ENCODE peak calls at places on chromosomes 6 and 20, in four cellular contexts. D is ascending aorta, Z is adrenal gland, B is MM.1S. X is an unnamed sample.

GRCh38 chr6:77626431-77626830 is 26.4 kb upstream of the MEI4 start:
- DNase-seq in D (no peak), Z (no peak), B (no peak), X (no peak)

GRCh38 chr20:45432294-45432693 is 16.4 kb downstream of the PIGT start:
- DNase-seq in D (no peak), Z (no peak), B (peak; percentile 77), X (no peak)

GRCh38 chr6:56961151-56961550 is 6.2 kb downstream of the BEND6 start:
- DNase-seq in D (no peak), Z (no peak), B (no peak), X (no peak)

GRCh38 chr6:42368156-42368555 is 83.6 kb downstream of the TRERF1 start:
- DNase-seq in D (no peak), Z (peak; percentile 39), B (no peak), X (no peak)

GRCh38 chr20:2599265-2600060 is 53.0 kb upstream of the NOP56 start:
- DNase-seq in D (no peak), Z (no peak), B (no peak), X (no peak)

GRCh38 chr6:18207438-18207837 is 52.2 kb downstream of the KDM1B start:
- DNase-seq in D (no peak), Z (no peak), B (no peak), X (peak; percentile 83)

GRCh38 chr6:44505751-44506150 is 118.2 kb downstream of the CDC5L start:
- DNase-seq in D (no peak), Z (no peak), B (no peak), X (peak; percentile 8)

GRCh38 chr20:64090165-64090564 is 6.0 kb upstream of the LKAAEAR1 start:
- DNase-seq in D (no peak), Z (no peak), B (no peak), X (no peak)

GRCh38 chr20:62360854-62361798 is 6.0 kb downstream of the LAMA5 start:
- DNase-seq in D (no peak), Z (no peak), B (no peak), X (peak; percentile 56)

GRCh38 chr6:121857551-121857950 is 422.1 kb downstream of the GJA1 start:
- DNase-seq in D (no peak), Z (no peak), B (no peak), X (no peak)

GRCh38 chr6:30091577-30092381 is 16.2 kb upstream of the RNF39 start:
- DNase-seq in D (no peak), Z (peak; percentile 94), B (no peak), X (peak; percentile 37)

GRCh38 chr20:34709044-34709835 is 5.1 kb downstream of the TP53INP2 start:
- DNase-seq in D (peak; percentile 18), Z (peak; percentile 93), B (peak; percentile 74), X (peak; percentile 79)

GRCh38 chr6:2021713-2022125 is 223.7 kb downstream of the GMDS start:
- DNase-seq in D (no peak), Z (peak; percentile 64), B (no peak), X (peak; percentile 44)

GRCh38 chr20:9329356-9330092 is 184.9 kb upstream of the LAMP5 start:
- DNase-seq in D (no peak), Z (no peak), B (no peak), X (no peak)

GRCh38 chr6:41633235-41633634 is 5.0 kb upstream of the MDFI start:
- DNase-seq in D (no peak), Z (no peak), B (no peak), X (no peak)

GRCh38 chr20:1062334-1063015 is 55.9 kb upstream of the PSMF1 start:
- DNase-seq in D (no peak), Z (no peak), B (no peak), X (no peak)

GRCh38 chr20:20731000-20731944 is 18.8 kb upstream of the RALGAPA2 start:
- DNase-seq in D (no peak), Z (no peak), B (no peak), X (no peak)

GRCh38 chr20:40319741-40320499 is 369.1 kb downstream of the MAFB start:
- DNase-seq in D (no peak), Z (no peak), B (no peak), X (no peak)

GRCh38 chr20:45452772-45453171 is 16.8 kb upstream of the WFDC2 start:
- DNase-seq in D (no peak), Z (no peak), B (no peak), X (no peak)

GRCh38 chr6:52868240-52868639 is 27.6 kb upstream of the GSTA5 start:
- DNase-seq in D (no peak), Z (no peak), B (no peak), X (no peak)

GRCh38 chr6:99282479-99283062 is 66.9 kb downstream of the FAXC start:
- DNase-seq in D (no peak), Z (no peak), B (peak; percentile 15), X (no peak)

GRCh38 chr6:16731503-16732018 is 29.7 kb downstream of the ATXN1 start:
- DNase-seq in D (no peak), Z (no peak), B (peak; percentile 74), X (no peak)

GRCh38 chr20:33664762-33665144 is 2.0 kb upstream of the ACTL10 start:
- DNase-seq in D (no peak), Z (no peak), B (no peak), X (no peak)

GRCh38 chr20:22453244-22454080 is 130.9 kb downstream of the FOXA2 start:
- DNase-seq in D (no peak), Z (no peak), B (no peak), X (peak; percentile 19)

GRCh38 chr20:51647674-51648570 is 105.4 kb upstream of the NFATC2 start:
- DNase-seq in D (no peak), Z (no peak), B (no peak), X (no peak)

GRCh38 chr6:144408151-144408550 is 123.0 kb downstream of the UTRN start:
- DNase-seq in D (no peak), Z (no peak), B (no peak), X (no peak)

GRCh38 chr20:37298190-37298939 is 8.9 kb downstream of the MANBAL start:
- DNase-seq in D (no peak), Z (no peak), B (peak; percentile 62), X (no peak)

GRCh38 chr20:50865114-50865513 is 66.1 kb downstream of the ADNP start:
- DNase-seq in D (no peak), Z (no peak), B (no peak), X (no peak)

GRCh38 chr6:89409461-89410035 is 2.5 kb downstream of the RRAGD start:
- DNase-seq in D (no peak), Z (no peak), B (no peak), X (no peak)

GRCh38 chr6:116244284-116244683 is 9.6 kb downstream of the TSPYL4 start:
- DNase-seq in D (no peak), Z (no peak), B (no peak), X (no peak)

GRCh38 chr20:64214952-64215351 is 40.6 kb upstream of the PCMTD2 start:
- DNase-seq in D (no peak), Z (no peak), B (no peak), X (no peak)

DNA sequence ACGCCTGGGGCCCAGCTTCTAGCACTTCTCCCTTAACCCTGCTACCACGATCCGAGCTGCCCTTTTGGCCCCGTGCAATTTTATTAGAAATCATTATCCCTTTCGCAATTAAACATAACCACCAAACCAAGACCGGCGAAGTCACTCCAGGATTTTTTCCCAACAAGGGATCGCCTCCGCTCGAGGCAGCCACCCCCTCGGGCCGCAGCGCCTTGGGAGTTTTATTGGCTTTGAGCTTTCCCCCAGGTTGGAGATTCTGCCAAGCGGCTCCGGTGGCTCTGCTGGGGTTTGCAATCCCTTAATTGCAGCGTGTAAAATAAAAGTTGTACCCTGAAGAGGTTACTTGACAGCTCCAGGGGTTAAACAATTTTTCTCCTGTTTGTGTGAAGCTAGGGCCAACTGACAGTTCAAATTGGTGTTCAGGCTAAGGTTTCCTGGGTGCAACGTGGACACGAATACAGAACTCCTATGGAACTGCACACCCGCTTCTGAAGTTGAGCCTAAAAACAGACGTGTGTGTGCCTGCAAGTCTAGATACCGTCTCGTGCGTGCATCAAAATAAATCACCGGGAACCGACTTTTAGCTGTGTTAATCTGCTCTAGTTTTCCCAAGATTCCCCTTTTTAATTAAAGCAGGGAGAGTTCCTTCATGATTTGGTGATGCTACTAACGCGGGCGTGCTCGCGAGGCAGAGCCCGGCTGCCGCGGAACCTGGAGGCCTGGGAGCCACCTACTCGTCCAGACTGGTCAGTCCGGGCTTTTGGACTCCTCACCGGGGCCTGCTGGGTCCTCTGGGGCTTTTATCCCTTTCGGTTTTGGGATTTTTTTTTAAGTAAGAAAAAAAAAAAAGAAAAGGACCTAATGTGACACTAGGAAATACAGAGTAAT is 963 bp upstream of the TFAP2A start:
- DNase-seq in D (no peak), Z (no peak), B (no peak), X (no peak)
- H3K4me3 ChIP-seq in D (no peak overlapping the region), Z (no peak overlapping the region), B (no peak overlapping the region), X (no peak overlapping the region)

DNA sequence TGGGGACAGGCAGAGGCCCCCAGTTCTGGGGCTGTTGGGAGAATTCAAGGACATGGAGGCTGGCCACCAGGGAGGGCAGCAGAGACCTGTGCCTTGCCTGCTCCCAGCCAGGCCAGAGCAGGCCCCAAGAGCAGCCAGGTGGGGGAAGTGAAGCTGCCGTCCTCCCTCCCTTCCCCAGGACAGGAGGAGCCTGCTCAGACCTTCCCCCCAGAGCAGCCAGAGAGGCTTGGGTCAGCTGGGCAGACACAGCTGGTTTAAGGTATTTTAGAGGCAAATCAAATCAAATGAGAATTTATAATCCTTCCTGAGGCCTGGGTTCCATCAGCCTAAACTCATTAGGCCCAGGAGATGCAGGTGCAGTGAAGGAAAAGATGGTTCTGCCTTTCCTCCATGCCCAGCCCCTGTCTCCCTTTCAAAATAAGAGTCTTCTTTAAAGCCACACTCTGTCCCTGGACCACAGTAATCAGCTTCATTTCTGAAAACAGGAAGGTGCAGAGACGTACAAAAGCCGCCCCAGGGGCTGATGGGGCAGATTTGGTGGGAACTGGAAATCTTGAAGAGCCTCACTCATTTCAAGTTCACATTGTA is 21.7 kb downstream of the BMP7 start:
- DNase-seq in D (no peak), Z (peak; percentile 85), B (no peak), X (peak; percentile 75)
- TF ChIP-seq CTCF in D (no peak), Z (no peak), B (peak; percentile 7), X (no peak)

GRCh38 chr6:109360281-109360680 is 22.0 kb downstream of the CD164 start:
- DNase-seq in D (no peak), Z (no peak), B (no peak), X (no peak)
- H3K36me3 ChIP-seq in D (peaks cover 79% of the 10 kb centered on the region), Z (peaks cover 13% of the 10 kb centered on the region), B (peaks cover 12% of the 10 kb centered on the region), X (peaks cover 9% of the 10 kb centered on the region)

GRCh38 chr6:156851447-156851846 is 74.3 kb downstream of the ARID1B start:
- DNase-seq in D (no peak), Z (no peak), B (peak; percentile 33), X (no peak)

GRCh38 chr6:156848123-156848522 is 70.9 kb downstream of the ARID1B start:
- DNase-seq in D (no peak), Z (no peak), B (no peak), X (no peak)

GRCh38 chr6:156850356-156850755 is 73.2 kb downstream of the ARID1B start:
- DNase-seq in D (no peak), Z (no peak), B (no peak), X (no peak)

GRCh38 chr6:156848533-156848932 is 71.4 kb downstream of the ARID1B start:
- DNase-seq in D (no peak), Z (peak; percentile 68), B (no peak), X (peak; percentile 63)

DNA sequence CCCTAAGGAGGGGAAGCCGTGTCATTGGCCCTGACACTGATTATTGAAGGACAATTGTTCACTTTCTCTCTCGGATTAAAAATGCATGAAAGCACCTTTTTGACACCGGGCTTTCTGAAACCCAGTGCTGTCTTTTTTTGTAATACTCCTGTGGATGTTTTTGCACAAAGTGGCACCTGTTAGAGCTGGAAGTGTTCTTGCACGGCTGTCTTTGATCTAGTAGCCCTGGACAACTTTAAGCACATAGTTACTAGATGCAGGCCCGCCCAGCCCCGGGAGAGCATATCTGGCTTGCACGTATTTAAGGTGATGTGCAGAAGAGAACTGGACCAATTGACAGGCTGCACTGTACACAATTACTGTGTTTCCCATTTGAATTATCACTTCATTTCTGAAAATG is 72.6 kb downstream of the ARID1B start:
- DNase-seq in D (no peak), Z (no peak), B (peak; percentile 73), X (no peak)
- H3K4me3 ChIP-seq in D (peak overlapping the region; percentile 29), Z (no peak overlapping the region), B (peak overlapping the region; percentile 40), X (no peak overlapping the region)

X was measured in thyroid gland.